ENCODE peak calls at places on chromosomes 4 and X, in six cellular contexts. V is GM12878, Z is WTC11, S is HCT116, F is H1, L is HepG2. P is an unnamed sample.

GRCh38 chr4:8688041-8688907 is 95.7 kb downstream of the CPZ start:
- DNase-seq in V (no peak), Z (peak), S (peak), F (peak), L (no peak), P (peak)

GRCh38 chr4:111630705-111631104 is 514.5 kb upstream of the FAM241A start:
- DNase-seq in V (no peak), Z (no peak), S (peak), F (no peak), L (peak), P (no peak)

GRCh38 chr4:3786196-3786869 is 20.1 kb downstream of the ADRA2C start:
- DNase-seq in V (no peak), Z (no peak), S (no peak), F (no peak), L (peak), P (no peak)

GRCh38 chr4:70196855-70197254 is 1.3 kb downstream of the ODAM start:
- DNase-seq in V (no peak), Z (no peak), S (no peak), F (no peak), L (no peak), P (no peak)

GRCh38 chr4:8555716-8556115 is 24.5 kb upstream of the GPR78 start:
- DNase-seq in V (no peak), Z (no peak), S (no peak), F (no peak), L (no peak), P (no peak)

GRCh38 chr4:180394307-180394706 is 1848.9 kb upstream of the TENM3 start:
- DNase-seq in V (no peak), Z (no peak), S (no peak), F (no peak), L (no peak), P (no peak)

GRCh38 chr4:96379524-96379923 is 539.6 kb downstream of the PDHA2 start:
- DNase-seq in V (no peak), Z (no peak), S (no peak), F (no peak), L (no peak), P (no peak)

GRCh38 chr4:85498068-85498733 is 23.3 kb downstream of the ARHGAP24 start:
- DNase-seq in V (peak), Z (no peak), S (no peak), F (no peak), L (no peak), P (no peak)

GRCh38 chr4:131638776-131639175 is 1510.3 kb upstream of the PCDH10 start:
- DNase-seq in V (no peak), Z (no peak), S (no peak), F (no peak), L (no peak), P (no peak)

GRCh38 chrX:71181558-71181909 is 36.9 kb downstream of the NLGN3 start:
- DNase-seq in V (no peak), Z (no peak), S (no peak), F (no peak), L (no peak), P (peak)

GRCh38 chr4:47784222-47784621 is 53.6 kb downstream of the CORIN start:
- DNase-seq in V (no peak), Z (no peak), S (no peak), F (no peak), L (no peak), P (no peak)

GRCh38 chr4:7876096-7876993 is 63.3 kb downstream of the AFAP1 start:
- DNase-seq in V (no peak), Z (peak), S (no peak), F (no peak), L (peak), P (peak)

GRCh38 chr4:123606946-123607542 is 210.4 kb downstream of the SPRY1 start:
- DNase-seq in V (peak), Z (no peak), S (no peak), F (no peak), L (no peak), P (no peak)

GRCh38 chr4:117965608-117966007 is 68.7 kb upstream of the NDST3 start:
- DNase-seq in V (no peak), Z (no peak), S (no peak), F (no peak), L (no peak), P (no peak)

GRCh38 chr4:56387023-56388001 is at the start of gene AASDH:
- DNase-seq in V (peak), Z (peak), S (peak), F (peak), L (peak), P (peak)

GRCh38 chr4:84224522-84224921 is 274.6 kb downstream of the NKX6-1 start:
- DNase-seq in V (no peak), Z (no peak), S (no peak), F (no peak), L (no peak), P (no peak)

GRCh38 chr4:15912961-15913630 is 25.4 kb downstream of the FGFBP1 start:
- DNase-seq in V (no peak), Z (no peak), S (no peak), F (no peak), L (no peak), P (no peak)

GRCh38 chr4:56655627-56656345 is 25.3 kb downstream of the HOPX start:
- DNase-seq in V (no peak), Z (peak), S (no peak), F (no peak), L (no peak), P (no peak)

GRCh38 chr4:147110968-147111367 is 165.3 kb upstream of the TTC29 start:
- DNase-seq in V (no peak), Z (no peak), S (no peak), F (no peak), L (no peak), P (no peak)

GRCh38 chr4:67035501-67035900 is 509.8 kb downstream of the CENPC start:
- DNase-seq in V (no peak), Z (no peak), S (no peak), F (no peak), L (peak), P (no peak)

DNA sequence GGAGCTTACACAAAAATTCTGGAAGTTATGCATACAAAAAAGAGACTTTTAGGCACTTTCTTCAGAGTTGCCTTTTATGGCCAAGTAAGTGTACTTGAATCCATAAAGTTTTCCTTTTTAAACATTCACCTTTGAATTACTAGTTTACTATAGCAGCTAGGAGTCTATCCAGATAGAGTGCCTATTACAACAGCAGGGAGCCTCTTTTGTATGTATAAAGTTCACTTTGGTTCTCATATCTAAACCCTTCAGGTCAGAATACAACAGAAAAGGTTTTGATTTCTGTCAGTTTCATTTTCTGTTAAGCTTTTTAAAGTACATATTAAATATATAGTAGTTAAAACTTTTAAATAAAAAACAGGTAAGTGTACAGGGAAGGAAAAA is 51.4 kb upstream of the IL13RA1 start:
- DNase-seq in V (no peak), Z (no peak), S (no peak), F (no peak), L (no peak), P (no peak)
- TF ChIP-seq ATF3 in V (no peak), Z (no peak), S (no peak), F (no peak), L (no peak), P (no peak)

DNA sequence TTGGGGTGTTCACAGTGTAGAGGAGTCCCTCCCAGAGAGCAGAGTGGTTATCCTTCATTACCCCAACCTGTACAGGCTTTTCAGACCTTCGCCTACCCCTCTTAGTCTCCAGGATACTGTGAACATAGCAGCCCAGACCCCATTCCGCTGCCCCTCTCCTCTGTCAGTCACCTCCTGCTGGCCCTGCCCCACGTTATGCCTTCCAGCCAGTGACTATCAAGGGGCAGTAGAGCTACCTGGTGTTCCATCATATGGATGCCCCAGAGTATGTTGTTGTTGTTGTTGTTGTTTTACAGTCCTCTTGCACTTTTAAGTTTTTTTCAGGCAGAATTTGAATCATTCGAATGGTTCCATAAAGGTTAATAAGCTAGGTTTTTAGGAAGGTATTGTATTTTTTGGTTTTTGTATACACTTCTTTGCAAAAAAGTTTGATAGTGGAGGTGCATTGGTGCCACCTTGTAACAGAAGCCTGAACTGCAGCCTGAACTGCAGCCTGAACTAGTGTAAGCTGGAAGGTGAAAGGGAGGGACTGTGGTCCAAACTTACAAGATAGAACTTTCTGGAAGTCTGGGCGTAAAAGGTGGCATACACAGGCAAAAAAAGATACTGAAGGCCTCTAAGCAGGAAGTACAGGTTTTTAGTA is 101.4 kb upstream of the RAB40AL start:
- DNase-seq in V (no peak), Z (peak), S (no peak), F (no peak), L (peak), P (peak)
- TF ChIP-seq ATF3 in V (no peak), Z (no peak), S (no peak), F (no peak), L (no peak), P (no peak)

DNA sequence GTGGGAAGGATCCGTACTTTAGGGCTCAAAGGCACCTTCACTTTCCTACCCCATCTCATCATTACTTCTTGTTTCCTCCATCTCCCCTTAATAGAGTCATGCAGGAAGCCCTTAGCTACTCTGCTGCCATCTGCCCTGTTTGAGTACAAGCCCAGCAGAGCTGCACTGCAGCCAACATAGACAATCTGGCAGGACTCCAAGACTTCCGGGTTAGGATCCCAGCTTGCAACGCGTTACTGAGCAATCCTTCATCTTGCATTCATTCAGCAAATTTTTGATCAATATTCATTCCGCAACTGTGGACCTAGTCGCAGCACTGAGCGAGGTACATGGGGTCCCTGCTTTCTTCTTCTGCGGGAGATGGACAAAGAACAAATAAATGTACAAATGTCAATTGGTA is 344.9 kb downstream of the BCOR start:
- DNase-seq in V (no peak), Z (no peak), S (no peak), F (no peak), L (no peak), P (no peak)
- TF ChIP-seq ATF3 in V (no peak), Z (no peak), S (no peak), F (no peak), L (no peak), P (no peak)

GRCh38 chr4:183443609-183444148 is 757 bp upstream of the CDKN2AIP start:
- DNase-seq in V (no peak), Z (peak), S (no peak), F (peak), L (no peak), P (peak)
- TF ChIP-seq ATF3 in V (no peak), Z (no peak), S (no peak), F (no peak), L (peak), P (no peak)

DNA sequence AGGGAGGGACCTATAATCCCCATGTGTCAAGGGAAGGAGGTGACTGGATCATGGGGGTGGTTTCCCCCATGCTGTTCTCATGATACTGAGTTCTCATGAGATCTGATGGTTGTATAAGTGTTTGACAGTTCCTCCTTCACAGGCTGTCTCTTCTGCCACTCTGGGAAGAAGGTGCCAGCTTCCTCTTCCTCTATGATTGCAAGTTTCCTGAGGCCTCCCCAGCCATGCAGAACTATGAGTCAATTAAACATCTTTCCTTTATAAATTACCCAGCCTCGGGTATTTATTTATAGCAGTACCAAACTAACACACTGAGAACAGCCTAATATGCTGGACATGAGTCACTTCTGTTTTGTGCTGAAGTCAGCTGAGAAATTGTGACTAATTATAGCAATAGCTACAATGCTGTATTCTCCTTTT is 656.9 kb upstream of the CPEB2 start:
- DNase-seq in V (no peak), Z (no peak), S (no peak), F (no peak), L (no peak), P (no peak)
- TF ChIP-seq ATF3 in V (no peak), Z (no peak), S (no peak), F (no peak), L (no peak), P (no peak)

GRCh38 chr4:171793723-171794122 is 19.5 kb upstream of the GALNTL6 start:
- DNase-seq in V (no peak), Z (no peak), S (no peak), F (no peak), L (no peak), P (no peak)
- TF ChIP-seq ATF3 in V (no peak), Z (no peak), S (no peak), F (no peak), L (no peak), P (no peak)

DNA sequence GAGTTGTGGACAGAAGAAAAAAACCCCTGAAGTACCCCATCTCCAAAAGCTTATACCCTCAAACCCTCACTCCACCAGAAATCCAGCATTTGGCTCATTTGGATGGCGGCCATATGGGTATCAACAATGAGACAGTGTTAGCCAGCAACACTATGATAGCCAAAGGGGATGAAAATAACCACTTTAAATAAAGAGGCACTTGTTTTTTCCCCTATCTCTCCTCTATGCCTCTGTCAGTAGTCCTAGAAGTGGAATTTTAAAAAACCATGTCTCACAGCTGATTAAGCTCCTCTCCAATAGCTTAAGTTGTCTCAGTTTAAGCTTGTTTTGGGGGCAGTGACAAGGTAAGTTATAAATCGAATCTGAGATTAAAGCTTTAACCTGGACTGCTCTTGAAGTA is 124.0 kb downstream of the MOSPD2 start:
- DNase-seq in V (no peak), Z (no peak), S (no peak), F (no peak), L (no peak), P (no peak)
- TF ChIP-seq ATF3 in V (no peak), Z (no peak), S (no peak), F (no peak), L (no peak), P (no peak)

GRCh38 chrX:27599928-27600327 is 9.8 kb downstream of the DCAF8L2 start:
- DNase-seq in V (no peak), Z (no peak), S (no peak), F (no peak), L (peak), P (no peak)
- TF ChIP-seq ATF3 in V (no peak), Z (no peak), S (no peak), F (no peak), L (no peak), P (no peak)

GRCh38 chr4:9938933-9939332 is 82.4 kb downstream of the SLC2A9 start:
- DNase-seq in V (no peak), Z (peak), S (no peak), F (no peak), L (no peak), P (no peak)
- TF ChIP-seq ATF3 in V (no peak), Z (no peak), S (no peak), F (no peak), L (no peak), P (no peak)